ENCODE peak calls at places on chromosomes 3 and 15, in six cellular contexts. K is mesenchymal stem cell, R is IMR-90, J is H9, A is H1, S is neuronal stem cell. O is an unnamed sample.

GRCh38 chr15:73799466-73799865 is 46.3 kb upstream of the INSYN1 start:
- DNase-seq in K (peak; percentile 30), R (peak; percentile 15), J (no peak), A (no peak), S (no peak), O (no peak)

GRCh38 chr3:23740517-23741402 is 65.0 kb upstream of the UBE2E1 start:
- DNase-seq in K (peak; percentile 60), R (no peak), J (no peak), A (no peak), S (no peak), O (peak; percentile 19)

GRCh38 chr3:101170806-101171558 is 149.4 kb downstream of the IMPG2 start:
- DNase-seq in K (no peak), R (no peak), J (no peak), A (no peak), S (no peak), O (no peak)

GRCh38 chr3:64551697-64552096 is 136.1 kb downstream of the ADAMTS9 start:
- DNase-seq in K (no peak), R (no peak), J (no peak), A (no peak), S (no peak), O (no peak)

GRCh38 chr3:58683001-58683845 is 16.6 kb upstream of the FAM3D start:
- DNase-seq in K (peak; percentile 56), R (peak; percentile 61), J (no peak), A (no peak), S (no peak), O (no peak)

GRCh38 chr3:153768559-153769469 is 352.4 kb upstream of the ARHGEF26 start:
- DNase-seq in K (peak; percentile 58), R (peak; percentile 61), J (peak; percentile 66), A (peak; percentile 59), S (peak; percentile 24), O (peak; percentile 74)

GRCh38 chr3:113055201-113055600 is 64.4 kb downstream of the GTPBP8 start:
- DNase-seq in K (no peak), R (no peak), J (no peak), A (no peak), S (no peak), O (no peak)

GRCh38 chr3:126342991-126343661 is 14.1 kb downstream of the KLF15 start:
- DNase-seq in K (no peak), R (peak; percentile 5), J (peak; percentile 66), A (peak; percentile 54), S (peak; percentile 17), O (no peak)

GRCh38 chr3:8324727-8325126 is 176.9 kb upstream of the LMCD1 start:
- DNase-seq in K (peak; percentile 36), R (peak; percentile 27), J (peak; percentile 69), A (peak; percentile 68), S (peak; percentile 5), O (peak; percentile 28)

GRCh38 chr3:124814620-124815421 is 72.3 kb downstream of the ITGB5 start:
- DNase-seq in K (no peak), R (peak; percentile 22), J (no peak), A (no peak), S (no peak), O (peak; percentile 63)

GRCh38 chr3:105518806-105519418 is 152.2 kb downstream of the ALCAM start:
- DNase-seq in K (peak; percentile 68), R (peak; percentile 73), J (no peak), A (no peak), S (peak; percentile 48), O (peak; percentile 89)

GRCh38 chr3:13013151-13013561 is 60.1 kb downstream of the IQSEC1 start:
- DNase-seq in K (no peak), R (no peak), J (no peak), A (no peak), S (no peak), O (no peak)
- H3K27ac ChIP-seq in K (no peak overlapping the region), R (no peak overlapping the region), J (no peak overlapping the region), A (no peak overlapping the region), S (no peak overlapping the region), O (no peak overlapping the region)

DNA sequence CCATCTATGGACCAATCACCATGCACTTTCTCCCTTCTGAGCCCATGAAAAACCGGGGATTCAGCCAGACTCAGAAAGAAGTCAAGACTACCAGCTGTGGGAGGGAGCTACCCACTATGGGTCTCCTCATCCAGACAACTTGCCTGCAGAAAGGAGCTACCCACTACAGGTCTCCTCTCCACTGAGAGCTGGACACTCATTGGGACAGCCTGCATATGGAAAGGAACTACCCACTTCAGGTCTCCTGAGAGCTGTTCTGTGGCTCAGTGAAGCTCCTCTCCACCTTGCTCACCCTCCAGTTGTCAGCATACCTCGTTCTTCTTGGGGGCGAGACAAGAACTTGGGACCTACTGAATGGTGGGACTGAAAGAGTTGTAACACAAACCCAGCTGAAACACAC is 22.3 kb upstream of the ZBED2 start:
- DNase-seq in K (no peak), R (no peak), J (no peak), A (no peak), S (no peak), O (no peak)
- H4K91ac ChIP-seq in K (no peak overlapping the region), R (no peak overlapping the region), J (no peak overlapping the region), A (no peak overlapping the region), S (no peak overlapping the region), O (no peak overlapping the region)

GRCh38 chr3:72129384-72130094 is 344.6 kb upstream of the PROK2 start:
- DNase-seq in K (no peak), R (no peak), J (no peak), A (no peak), S (no peak), O (no peak)

GRCh38 chr3:72133329-72134011 is 348.5 kb upstream of the PROK2 start:
- DNase-seq in K (no peak), R (no peak), J (no peak), A (no peak), S (no peak), O (no peak)

GRCh38 chr3:72130565-72130964 is 345.6 kb upstream of the PROK2 start:
- DNase-seq in K (no peak), R (no peak), J (no peak), A (no peak), S (no peak), O (no peak)

GRCh38 chr3:72128906-72129305 is 344.0 kb upstream of the PROK2 start:
- DNase-seq in K (no peak), R (no peak), J (no peak), A (no peak), S (no peak), O (no peak)

DNA sequence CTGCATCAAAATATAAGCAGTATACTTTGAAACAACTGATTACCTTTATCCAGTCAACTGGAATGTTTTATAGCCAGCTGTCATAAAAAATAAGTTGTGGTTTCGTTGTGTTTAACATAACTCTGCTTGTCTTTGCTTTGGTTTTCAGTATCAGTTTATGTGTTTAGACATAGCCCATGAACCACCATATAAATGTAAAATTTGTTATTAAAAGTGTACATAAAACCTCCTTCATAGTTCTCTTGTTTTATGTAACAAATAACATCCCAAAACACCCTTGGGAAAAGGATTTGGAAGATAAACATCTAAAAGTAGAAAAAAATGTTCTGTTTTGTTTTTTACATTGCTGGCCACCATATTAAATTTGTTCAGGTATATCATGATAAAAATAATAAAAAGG is 347.0 kb upstream of the PROK2 start:
- DNase-seq in K (no peak), R (no peak), J (no peak), A (no peak), S (no peak), O (no peak)
- H3K9ac ChIP-seq in K (no peak overlapping the region), R (no peak overlapping the region), J (no peak overlapping the region), A (no peak overlapping the region), S (no peak overlapping the region), O (no peak overlapping the region)

GRCh38 chr3:149975919-149976318 is 5.2 kb upstream of the PFN2 start:
- DNase-seq in K (no peak), R (no peak), J (peak; percentile 41), A (no peak), S (no peak), O (no peak)
- H3K27ac ChIP-seq in K (no peak overlapping the region), R (no peak overlapping the region), J (no peak overlapping the region), A (no peak overlapping the region), S (no peak overlapping the region), O (no peak overlapping the region)

GRCh38 chr3:170749185-170749584 is 120.8 kb downstream of the RPL22L1 start:
- DNase-seq in K (no peak), R (no peak), J (no peak), A (no peak), S (no peak), O (no peak)
- H4K91ac ChIP-seq in K (peak overlapping the region; percentile 57), R (peak overlapping the region; percentile 93), J (no peak overlapping the region), A (no peak overlapping the region), S (no peak overlapping the region), O (no peak overlapping the region)

GRCh38 chr3:45936261-45936660 is 7.0 kb upstream of the CXCR6 start:
- DNase-seq in K (no peak), R (no peak), J (no peak), A (no peak), S (no peak), O (no peak)

GRCh38 chr3:45939341-45939771 is 3.9 kb upstream of the CXCR6 start:
- DNase-seq in K (peak; percentile 49), R (peak; percentile 6), J (no peak), A (no peak), S (no peak), O (no peak)

GRCh38 chr3:45938043-45938435 is 5.2 kb upstream of the CXCR6 start:
- DNase-seq in K (no peak), R (no peak), J (no peak), A (no peak), S (no peak), O (no peak)

GRCh38 chr3:45938858-45939257 is 4.4 kb upstream of the CXCR6 start:
- DNase-seq in K (peak; percentile 86), R (peak; percentile 91), J (peak; percentile 85), A (peak; percentile 86), S (peak; percentile 67), O (peak; percentile 90)

GRCh38 chr3:45937206-45938042 is 5.8 kb upstream of the CXCR6 start:
- DNase-seq in K (no peak), R (no peak), J (no peak), A (no peak), S (no peak), O (no peak)
- H3K9ac ChIP-seq in K (no peak overlapping the region), R (no peak overlapping the region), J (no peak overlapping the region), A (no peak overlapping the region), S (no peak overlapping the region), O (no peak overlapping the region)

GRCh38 chr15:90036343-90036742 is 35.2 kb downstream of the ZNF710 start:
- DNase-seq in K (no peak), R (no peak), J (no peak), A (no peak), S (peak; percentile 56), O (no peak)
- H3K27ac ChIP-seq in K (no peak overlapping the region), R (no peak overlapping the region), J (no peak overlapping the region), A (no peak overlapping the region), S (peak overlapping the region; percentile 81), O (no peak overlapping the region)

GRCh38 chr3:42014949-42015533 is 53.1 kb upstream of the ULK4 start:
- DNase-seq in K (peak; percentile 45), R (no peak), J (no peak), A (no peak), S (no peak), O (no peak)
- H4K91ac ChIP-seq in K (no peak overlapping the region), R (peak overlapping the region; percentile 39), J (no peak overlapping the region), A (no peak overlapping the region), S (no peak overlapping the region), O (no peak overlapping the region)